ENCODE peak calls at places on chromosomes 16 and 17, in four cellular contexts. U is NCI-H1417, L is GM23248, M is Caco-2. B is an unnamed sample.

GRCh38 chr16:64715624-64716023 is 406.2 kb downstream of the CDH11 start:
- DNase-seq in U (no peak), M (no peak), L (no peak), B (no peak)

GRCh38 chr16:84625556-84625955 is 7.7 kb upstream of the COTL1 start:
- DNase-seq in L (no peak), U (no peak), M (no peak), B (no peak)

GRCh38 chr17:54280741-54281140 is 458.0 kb downstream of the KIF2B start:
- DNase-seq in U (no peak), L (no peak), M (no peak), B (no peak)

GRCh38 chr16:87411375-87412271 is 19.5 kb downstream of the MAP1LC3B start:
- DNase-seq in L (no peak), M (no peak), U (no peak), B (no peak)

GRCh38 chr16:57818377-57819055 is 16.2 kb upstream of the KIFC3 start:
- DNase-seq in M (no peak), U (peak), L (no peak), B (peak)

GRCh38 chr16:68732741-68733399 is 4.2 kb upstream of the CDH1 start:
- DNase-seq in L (no peak), U (no peak), M (no peak), B (no peak)

GRCh38 chr17:77327181-77327565 is 186.4 kb downstream of the SEC14L1 start:
- DNase-seq in U (no peak), L (no peak), M (no peak), B (no peak)

GRCh38 chr17:7656958-7657715 is 6.4 kb downstream of the ATP1B2 start:
- DNase-seq in M (no peak), U (no peak), L (no peak), B (no peak)

GRCh38 chr17:77233127-77233526 is 92.4 kb downstream of the SEC14L1 start:
- DNase-seq in U (no peak), M (no peak), L (no peak), B (no peak)

GRCh38 chr16:69725480-69726312 is 664 bp downstream of the NQO1 start:
- DNase-seq in L (no peak), U (no peak), M (peak), B (no peak)

GRCh38 chr16:77896357-77896972 is 108.1 kb downstream of the VAT1L start:
- DNase-seq in U (peak), L (no peak), M (no peak), B (no peak)

GRCh38 chr16:11045846-11046245 is 101.5 kb downstream of the CLEC16A start:
- DNase-seq in U (no peak), M (no peak), L (peak), B (no peak)

GRCh38 chr17:66781135-66781534 is 53.8 kb upstream of the CACNG5 start:
- DNase-seq in U (no peak), L (no peak), M (no peak), B (no peak)

GRCh38 chr16:4414187-4414909 is 2.0 kb downstream of the CORO7 start:
- DNase-seq in U (no peak), L (no peak), M (no peak), B (no peak)

B was measured in PC-9.